ENCODE peak calls at places on chromosome 19, in four cellular contexts. One of them, this sample, is unnamed.
A peak's percentile ranks its signal among the peaks of the same experiment; 100 is the strongest.

GRCh38 chr19:48695743-48696352 is at the start of gene FUT2:
- DNase-seq in HFF-Myc: no peak
- DNase-seq in iris pigment epithelial cell: no peak
- DNase-seq in endothelial cell: no peak
- DNase-seq in this sample: no peak

GRCh38 chr19:9431475-9431874 is 3.9 kb downstream of the ZNF266 start:
- DNase-seq in HFF-Myc: no peak
- DNase-seq in iris pigment epithelial cell: peak; percentile 51
- DNase-seq in endothelial cell: peak; percentile 18
- DNase-seq in this sample: peak; percentile 15

GRCh38 chr19:871446-872265 is 12.2 kb downstream of the CFD start:
- DNase-seq in HFF-Myc: no peak
- DNase-seq in iris pigment epithelial cell: no peak
- DNase-seq in endothelial cell: no peak
- DNase-seq in this sample: no peak

GRCh38 chr19:14614099-14614412 is 31.2 kb downstream of the CLEC17A start:
- DNase-seq in HFF-Myc: no peak
- DNase-seq in iris pigment epithelial cell: no peak
- DNase-seq in endothelial cell: no peak
- DNase-seq in this sample: no peak

GRCh38 chr19:44476559-44477408 is 23.5 kb downstream of the ZNF180 start:
- DNase-seq in HFF-Myc: no peak
- DNase-seq in iris pigment epithelial cell: peak; percentile 8
- DNase-seq in endothelial cell: no peak
- DNase-seq in this sample: peak; percentile 29

GRCh38 chr19:2186071-2186846 is 22.5 kb downstream of the DOT1L start:
- DNase-seq in HFF-Myc: peak; percentile 74
- DNase-seq in iris pigment epithelial cell: peak; percentile 91
- DNase-seq in endothelial cell: no peak
- DNase-seq in this sample: no peak

GRCh38 chr19:58544591-58545285 is 874 bp downstream of the TRIM28 start:
- DNase-seq in HFF-Myc: no peak
- DNase-seq in iris pigment epithelial cell: peak; percentile 55
- DNase-seq in endothelial cell: peak; percentile 79
- DNase-seq in this sample: no peak

GRCh38 chr19:3606174-3606689 is 443 bp downstream of the TBXA2R start:
- DNase-seq in HFF-Myc: no peak
- DNase-seq in iris pigment epithelial cell: no peak
- DNase-seq in endothelial cell: no peak
- DNase-seq in this sample: no peak

GRCh38 chr19:35717665-35718344 is at the start of gene KMT2B:
- DNase-seq in HFF-Myc: no peak
- DNase-seq in iris pigment epithelial cell: no peak
- DNase-seq in endothelial cell: no peak
- DNase-seq in this sample: no peak

GRCh38 chr19:28169168-28169862 is 1043.6 kb downstream of the UQCRFS1 start:
- DNase-seq in HFF-Myc: no peak
- DNase-seq in iris pigment epithelial cell: no peak
- DNase-seq in endothelial cell: no peak
- DNase-seq in this sample: no peak

GRCh38 chr19:40600086-40600917 is 867 bp upstream of the LTBP4 start:
- DNase-seq in HFF-Myc: no peak
- DNase-seq in iris pigment epithelial cell: no peak
- DNase-seq in endothelial cell: no peak
- DNase-seq in this sample: no peak

GRCh38 chr19:53195265-53195879 is 2.2 kb upstream of the ZNF665 start:
- DNase-seq in HFF-Myc: peak; percentile 21
- DNase-seq in iris pigment epithelial cell: peak; percentile 85
- DNase-seq in endothelial cell: peak; percentile 77
- DNase-seq in this sample: peak; percentile 67

GRCh38 chr19:31284621-31285020 is 64.6 kb downstream of the TSHZ3 start:
- DNase-seq in HFF-Myc: no peak
- DNase-seq in iris pigment epithelial cell: no peak
- DNase-seq in endothelial cell: no peak
- DNase-seq in this sample: no peak

GRCh38 chr19:5957132-5957531 is 20.8 kb downstream of the RANBP3 start:
- DNase-seq in HFF-Myc: no peak
- DNase-seq in iris pigment epithelial cell: peak; percentile 57
- DNase-seq in endothelial cell: no peak
- DNase-seq in this sample: no peak

GRCh38 chr19:14979498-14980255 is at the start of gene SLC1A6:
- DNase-seq in HFF-Myc: no peak
- DNase-seq in iris pigment epithelial cell: no peak
- DNase-seq in endothelial cell: peak; percentile 47
- DNase-seq in this sample: no peak

GRCh38 chr19:50663280-50663790 is 14.1 kb downstream of the C19orf81 start:
- DNase-seq in HFF-Myc: no peak
- DNase-seq in iris pigment epithelial cell: no peak
- DNase-seq in endothelial cell: no peak
- DNase-seq in this sample: no peak

GRCh38 chr19:8332976-8333770 is 9.9 kb downstream of the KANK3 start:
- DNase-seq in HFF-Myc: no peak
- DNase-seq in iris pigment epithelial cell: no peak
- DNase-seq in endothelial cell: no peak
- DNase-seq in this sample: no peak

GRCh38 chr19:46992699-46993535 is 26.7 kb upstream of the NPAS1 start:
- DNase-seq in HFF-Myc: no peak
- DNase-seq in iris pigment epithelial cell: no peak
- DNase-seq in endothelial cell: no peak
- DNase-seq in this sample: no peak

GRCh38 chr19:19223636-19224035 is 11.9 kb downstream of the NCAN start:
- DNase-seq in HFF-Myc: no peak
- DNase-seq in iris pigment epithelial cell: no peak
- DNase-seq in endothelial cell: no peak
- DNase-seq in this sample: no peak

GRCh38 chr19:2269244-2270156 is 12.5 kb downstream of the PEAK3 start:
- DNase-seq in HFF-Myc: peak; percentile 80
- DNase-seq in iris pigment epithelial cell: peak; percentile 95
- DNase-seq in endothelial cell: peak; percentile 99
- DNase-seq in this sample: peak; percentile 92

GRCh38 chr19:43353606-43354304 is at the start of gene CD177:
- DNase-seq in HFF-Myc: no peak
- DNase-seq in iris pigment epithelial cell: no peak
- DNase-seq in endothelial cell: no peak
- DNase-seq in this sample: no peak

GRCh38 chr19:39508629-39509028 is 6.3 kb upstream of the SELENOV start:
- DNase-seq in HFF-Myc: no peak
- DNase-seq in iris pigment epithelial cell: no peak
- DNase-seq in endothelial cell: no peak
- DNase-seq in this sample: no peak

GRCh38 chr19:45515807-45516401 is 8.6 kb downstream of the VASP start:
- DNase-seq in HFF-Myc: no peak
- DNase-seq in iris pigment epithelial cell: no peak
- DNase-seq in endothelial cell: no peak
- DNase-seq in this sample: no peak

GRCh38 chr19:40530091-40530901 is 46.4 kb upstream of the SHKBP1 start:
- DNase-seq in HFF-Myc: no peak
- DNase-seq in iris pigment epithelial cell: no peak
- DNase-seq in endothelial cell: peak; percentile 73
- DNase-seq in this sample: peak; percentile 26

GRCh38 chr19:8161135-8161646 is 11.8 kb upstream of the FBN3 start:
- DNase-seq in HFF-Myc: no peak
- DNase-seq in iris pigment epithelial cell: peak; percentile 25
- DNase-seq in endothelial cell: no peak
- DNase-seq in this sample: peak; percentile 64

GRCh38 chr19:47446534-47447469 is 24.9 kb downstream of the SLC8A2 start:
- DNase-seq in HFF-Myc: no peak
- DNase-seq in iris pigment epithelial cell: no peak
- DNase-seq in endothelial cell: peak; percentile 58
- DNase-seq in this sample: peak; percentile 43

GRCh38 chr19:10776900-10777650 is 58.9 kb downstream of the TMED1 start:
- DNase-seq in HFF-Myc: no peak
- DNase-seq in iris pigment epithelial cell: no peak
- DNase-seq in endothelial cell: no peak
- DNase-seq in this sample: no peak

GRCh38 chr19:1672038-1672768 is 19.8 kb upstream of the TCF3 start:
- DNase-seq in HFF-Myc: no peak
- DNase-seq in iris pigment epithelial cell: peak; percentile 45
- DNase-seq in endothelial cell: peak; percentile 41
- DNase-seq in this sample: peak; percentile 68

This sample was measured in SK-N-DZ.